ENCODE peak calls at places on chromosomes 16 and 17, in six cellular contexts. H is left ventricle myocardium inferior, O is fibroblast of lung, N is aorta, M is pancreas, T is esophagus muscularis mucosa. L is an unnamed sample. For H3K36me3, the result is how much of the 10 kb centered on the place peaks cover.

GRCh38 chr16:23670137-23670776 is 8.4 kb upstream of the PLK1 start:
- DNase-seq in H (no peak), O (peak), N (no peak), M (no peak), T (no peak), L (no peak)

GRCh38 chr16:74732951-74733350 is 32.3 kb upstream of the MLKL start:
- DNase-seq in H (no peak), O (no peak), N (no peak), M (no peak), T (no peak), L (peak)

GRCh38 chr17:7842950-7843535 is 9.0 kb downstream of the KDM6B start:
- DNase-seq in H (peak), O (peak), N (peak), M (peak), T (peak), L (peak)

GRCh38 chr16:22623351-22623781 is 112.7 kb downstream of the NPIPB5 start:
- DNase-seq in H (no peak), O (peak), N (no peak), M (no peak), T (no peak), L (no peak)

GRCh38 chr17:52678211-52678610 is 519.7 kb upstream of the CA10 start:
- DNase-seq in H (no peak), O (no peak), N (no peak), M (no peak), T (no peak), L (no peak)

GRCh38 chr16:89696598-89697128 is 4.8 kb downstream of the SPATA2L start:
- DNase-seq in H (no peak), O (peak), N (no peak), M (peak), T (no peak), L (peak)

GRCh38 chr16:22694887-22695382 is 119.0 kb upstream of the HS3ST2 start:
- DNase-seq in H (no peak), O (peak), N (no peak), M (no peak), T (no peak), L (no peak)

GRCh38 chr16:49858200-49859129 is 2.6 kb upstream of the ZNF423 start:
- DNase-seq in H (peak), O (no peak), N (peak), M (peak), T (no peak), L (peak)

GRCh38 chr16:22948603-22949368 is 134.8 kb downstream of the HS3ST2 start:
- DNase-seq in H (peak), O (peak), N (peak), M (peak), T (peak), L (peak)

GRCh38 chr17:50175035-50175788 is 9.4 kb downstream of the SGCA start:
- DNase-seq in H (no peak), O (no peak), N (peak), M (peak), T (no peak), L (peak)

GRCh38 chr17:17757391-17757791 is 76.1 kb downstream of the RAI1 start:
- DNase-seq in H (no peak), O (no peak), N (no peak), M (no peak), T (no peak), L (peak)

GRCh38 chr17:83201206-83202001 is 122.0 kb downstream of the METRNL start:
- DNase-seq in H (no peak), O (no peak), N (peak), M (no peak), T (no peak), L (peak)

GRCh38 chr16:89473791-89474414 is 16.5 kb downstream of the ANKRD11 start:
- DNase-seq in H (no peak), O (peak), N (no peak), M (peak), T (no peak), L (no peak)

GRCh38 chr17:47239663-47240374 is 13.8 kb upstream of the ITGB3 start:
- DNase-seq in H (peak), O (peak), N (peak), M (no peak), T (peak), L (peak)

GRCh38 chr16:27596411-27596810 is 46.5 kb downstream of the KATNIP start:
- DNase-seq in H (no peak), O (no peak), N (no peak), M (no peak), T (no peak), L (no peak)

GRCh38 chr16:717651-718245 is 2.8 kb downstream of the METRN start:
- DNase-seq in H (no peak), O (no peak), N (no peak), M (no peak), T (no peak), L (no peak)

GRCh38 chr16:56332464-56333079 is 92.8 kb downstream of the AMFR start:
- DNase-seq in H (peak), O (peak), N (no peak), M (no peak), T (no peak), L (peak)

GRCh38 chr16:75760018-75760519 is 33.8 kb upstream of the CPHXL start:
- DNase-seq in H (no peak), O (no peak), N (no peak), M (no peak), T (no peak), L (no peak)

GRCh38 chr17:49987681-49988441 is 7.2 kb downstream of the DLX3 start:
- DNase-seq in H (no peak), O (no peak), N (peak), M (no peak), T (no peak), L (peak)

GRCh38 chr17:80112471-80113032 is 11.2 kb downstream of the GAA start:
- DNase-seq in H (no peak), O (no peak), N (peak), M (no peak), T (no peak), L (peak)

GRCh38 chr17:21272881-21273839 is 11.4 kb upstream of the MAP2K3 start:
- DNase-seq in H (no peak), O (no peak), N (no peak), M (no peak), T (no peak), L (no peak)

GRCh38 chr17:22273308-22273707 is 581.0 kb downstream of the KCNJ18 start:
- DNase-seq in H (no peak), O (no peak), N (no peak), M (no peak), T (no peak), L (peak)

GRCh38 chr16:66107661-66108060 is 258.8 kb upstream of the CDH5 start:
- DNase-seq in H (no peak), O (peak), N (no peak), M (no peak), T (no peak), L (no peak)

GRCh38 chr16:64311241-64311640 is 810.6 kb downstream of the CDH11 start:
- DNase-seq in H (no peak), O (peak), N (no peak), M (no peak), T (no peak), L (no peak)

GRCh38 chr17:14294876-14295275 is 6.0 kb upstream of the HS3ST3B1 start:
- DNase-seq in H (no peak), O (no peak), N (no peak), M (no peak), T (no peak), L (no peak)

GRCh38 chr16:31186176-31186575 is 6.2 kb downstream of the FUS start:
- DNase-seq in H (no peak), O (no peak), N (no peak), M (no peak), T (no peak), L (no peak)

GRCh38 chr17:57665128-57665527 is 80.0 kb downstream of the CCDC182 start:
- DNase-seq in H (no peak), O (no peak), N (no peak), M (no peak), T (no peak), L (no peak)

GRCh38 chr17:38601539-38602351 is 4.0 kb downstream of the SRCIN1 start:
- DNase-seq in H (no peak), O (no peak), N (no peak), M (no peak), T (no peak), L (peak)

GRCh38 chr17:82105882-82106696 is 8.1 kb upstream of the FASN start:
- DNase-seq in H (no peak), O (peak), N (no peak), M (peak), T (no peak), L (peak)

GRCh38 chr16:7218936-7219335 is 113.7 kb upstream of the RBFOX1 start:
- DNase-seq in H (no peak), O (no peak), N (no peak), M (no peak), T (no peak), L (no peak)

GRCh38 chr16:86375841-86376240 is 134.5 kb upstream of the FOXF1 start:
- DNase-seq in H (no peak), O (no peak), N (no peak), M (no peak), T (no peak), L (no peak)

GRCh38 chr17:33318241-33318640 is 25.1 kb upstream of the ASIC2 start:
- DNase-seq in H (no peak), O (no peak), N (no peak), M (no peak), T (no peak), L (no peak)

GRCh38 chr17:56717471-56717870 is 116.2 kb downstream of the C17orf67 start:
- DNase-seq in H (no peak), O (no peak), N (no peak), M (no peak), T (no peak), L (no peak)

GRCh38 chr17:14296511-14296910 is 4.4 kb upstream of the HS3ST3B1 start:
- DNase-seq in H (no peak), O (no peak), N (no peak), M (no peak), T (peak), L (no peak)

GRCh38 chr17:66652840-66653507 is 181.9 kb upstream of the CACNG5 start:
- DNase-seq in H (no peak), O (peak), N (no peak), M (no peak), T (no peak), L (no peak)

GRCh38 chr17:66654341-66654740 is 180.6 kb upstream of the CACNG5 start:
- DNase-seq in H (no peak), O (peak), N (no peak), M (no peak), T (no peak), L (no peak)

GRCh38 chr17:66654764-66655163 is 180.2 kb upstream of the CACNG5 start:
- DNase-seq in H (no peak), O (no peak), N (no peak), M (no peak), T (no peak), L (no peak)

GRCh38 chr17:66655861-66656260 is 179.1 kb upstream of the CACNG5 start:
- DNase-seq in H (no peak), O (no peak), N (no peak), M (no peak), T (no peak), L (no peak)

GRCh38 chr17:66655461-66655860 is 179.5 kb upstream of the CACNG5 start:
- DNase-seq in H (no peak), O (no peak), N (no peak), M (no peak), T (no peak), L (no peak)
- H3K27ac ChIP-seq in H (no peak), O (no peak), N (no peak), M (no peak), T (no peak), L (no peak)

GRCh38 chr16:84482001-84482891 is 22.2 kb downstream of the MEAK7 start:
- DNase-seq in H (no peak), O (no peak), N (peak), M (no peak), T (no peak), L (no peak)
- H3K36me3 ChIP-seq in H (under half), O (under half), N (under half), M (under half), T (half or more), L (under half)

GRCh38 chr16:68360971-68361370 is 50.2 kb downstream of the PRMT7 start:
- DNase-seq in H (no peak), O (no peak), N (no peak), M (no peak), T (no peak), L (peak)

GRCh38 chr16:68358951-68359350 is 48.1 kb downstream of the PRMT7 start:
- DNase-seq in H (no peak), O (no peak), N (no peak), M (no peak), T (no peak), L (no peak)

GRCh38 chr16:68361485-68361884 is 50.7 kb downstream of the PRMT7 start:
- DNase-seq in H (no peak), O (no peak), N (no peak), M (no peak), T (no peak), L (peak)

GRCh38 chr16:68359398-68360191 is 48.8 kb downstream of the PRMT7 start:
- DNase-seq in H (no peak), O (no peak), N (no peak), M (no peak), T (no peak), L (no peak)

GRCh38 chr16:68360547-68360946 is 49.7 kb downstream of the PRMT7 start:
- DNase-seq in H (no peak), O (no peak), N (no peak), M (no peak), T (no peak), L (no peak)
- H3K27ac ChIP-seq in H (no peak), O (no peak), N (no peak), M (no peak), T (no peak), L (no peak)

DNA sequence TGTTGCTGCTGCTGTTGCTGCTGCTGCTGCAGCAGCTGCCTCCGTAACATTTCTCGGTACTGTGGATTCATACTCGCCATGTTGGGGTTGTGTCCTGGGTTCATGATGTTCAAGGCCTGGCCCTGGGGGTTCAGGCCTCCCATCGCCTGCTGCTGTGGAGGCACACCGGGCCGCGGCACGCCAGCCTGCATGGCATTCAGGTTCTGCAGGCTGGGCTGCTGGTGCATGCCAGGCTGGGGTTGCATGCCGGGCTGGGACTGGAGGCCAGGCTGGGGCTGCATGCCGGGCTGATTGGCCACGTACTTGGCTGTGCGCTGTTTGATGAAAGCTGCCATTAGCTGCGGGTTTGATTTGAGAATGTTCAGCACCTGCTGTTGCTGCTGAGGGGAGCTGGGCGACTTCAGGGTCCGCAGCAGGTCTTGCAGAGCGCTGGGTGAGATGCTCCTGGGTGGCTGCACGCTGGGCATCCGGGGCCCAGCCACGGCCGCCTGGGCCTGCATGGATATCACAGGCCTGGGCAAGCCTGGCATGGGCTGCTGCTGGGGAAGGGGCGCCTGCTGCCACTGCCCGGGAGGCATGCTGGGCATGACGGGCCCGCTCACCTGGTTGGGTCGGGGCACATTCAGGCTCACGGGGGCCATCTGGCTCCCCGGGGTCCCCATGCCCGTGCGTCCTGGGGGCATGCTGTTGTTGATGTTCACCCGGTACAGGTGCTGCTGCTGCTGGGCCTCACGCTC is 11.3 kb upstream of the TRAP1 start:
- DNase-seq in H (no peak), O (no peak), N (peak), M (no peak), T (no peak), L (peak)
- H3K36me3 ChIP-seq in H (half or more), O (under half), N (under half), M (under half), T (half or more), L (under half)

GRCh38 chr17:44602390-44602789 is 45.1 kb downstream of the FZD2 start:
- DNase-seq in H (no peak), O (no peak), N (no peak), M (peak), T (no peak), L (no peak)

GRCh38 chr17:44601574-44602372 is 44.5 kb downstream of the FZD2 start:
- DNase-seq in H (no peak), O (peak), N (peak), M (no peak), T (no peak), L (no peak)

GRCh38 chr17:44598932-44599297 is 41.6 kb downstream of the FZD2 start:
- DNase-seq in H (no peak), O (no peak), N (no peak), M (no peak), T (no peak), L (peak)

GRCh38 chr17:44598329-44598728 is 41.0 kb downstream of the FZD2 start:
- DNase-seq in H (no peak), O (no peak), N (no peak), M (no peak), T (no peak), L (no peak)

DNA sequence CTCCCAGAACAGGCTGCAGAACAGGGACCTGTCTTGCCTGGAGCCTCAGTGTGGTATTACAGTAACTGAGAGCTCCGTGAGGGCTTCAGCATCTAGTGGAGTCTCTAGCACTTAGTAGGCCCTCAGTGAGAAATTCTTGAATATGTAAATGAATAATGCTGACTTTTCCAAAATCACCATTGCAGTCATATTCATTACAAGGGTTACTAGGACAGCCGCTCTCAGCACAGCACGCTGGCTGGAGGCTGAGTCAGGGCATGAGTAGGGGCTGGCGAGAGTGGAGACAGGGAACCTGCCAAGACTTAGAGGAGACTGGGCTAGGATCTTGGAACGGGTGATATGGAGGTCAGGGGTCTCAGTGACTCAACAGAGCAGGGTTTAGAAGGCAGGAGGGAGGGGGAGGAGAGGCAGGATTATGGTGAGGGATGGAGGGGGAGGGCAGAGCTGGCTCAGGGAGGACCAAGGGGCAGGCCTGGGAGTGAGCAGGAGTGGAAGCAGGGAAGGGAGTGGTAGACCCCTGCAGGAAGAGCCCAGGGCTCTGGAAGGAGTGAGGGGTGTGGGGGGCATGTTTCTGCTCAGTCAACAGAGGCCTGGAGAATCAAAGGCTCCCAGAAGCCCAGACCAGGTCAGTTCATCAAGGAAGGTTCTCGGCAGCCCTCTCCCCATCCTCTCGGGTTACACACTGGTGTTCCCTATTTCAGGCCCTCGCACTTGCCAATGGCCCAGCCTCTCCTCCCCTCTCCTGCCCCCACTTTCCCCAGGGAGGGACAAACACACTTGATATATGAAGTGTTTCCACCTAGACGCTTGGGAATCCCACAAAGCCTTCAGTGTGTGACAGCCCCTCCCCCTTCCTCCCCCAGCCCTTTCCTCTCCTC is 42.3 kb downstream of the FZD2 start:
- DNase-seq in H (no peak), O (peak), N (peak), M (peak), T (no peak), L (peak)
- H3K27ac ChIP-seq in H (no peak), O (peak), N (peak), M (no peak), T (no peak), L (no peak)

GRCh38 chr17:75508122-75508719 is 7.1 kb downstream of the CASKIN2 start:
- DNase-seq in H (no peak), O (no peak), N (no peak), M (no peak), T (no peak), L (no peak)
- H3K36me3 ChIP-seq in H (half or more), O (under half), N (under half), M (under half), T (half or more), L (under half)

GRCh38 chr16:2022723-2023097 is 3.1 kb downstream of the NPW start:
- DNase-seq in H (no peak), O (peak), N (no peak), M (peak), T (no peak), L (peak)
- H3K27ac ChIP-seq in H (peak), O (no peak), N (no peak), M (no peak), T (peak), L (no peak)

DNA sequence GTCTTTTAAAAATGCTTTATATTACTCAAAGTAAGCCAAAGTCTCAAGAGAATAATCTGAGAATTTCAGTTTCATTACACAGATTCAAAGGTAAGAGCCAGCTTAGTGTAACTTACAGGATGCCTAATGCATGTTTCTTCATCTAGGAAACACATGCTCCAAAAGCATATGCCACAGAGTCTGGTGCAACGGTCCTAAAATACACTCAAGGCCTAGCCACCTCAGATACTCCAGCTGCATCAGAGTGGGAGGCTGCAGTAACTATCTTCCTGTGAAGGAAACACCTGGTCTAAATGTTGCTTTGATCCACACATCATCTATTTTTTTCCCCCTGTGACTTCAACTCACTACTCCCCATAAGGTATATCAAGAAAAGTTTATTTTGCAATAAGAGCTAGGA is 51.6 kb upstream of the CORO6 start:
- DNase-seq in H (no peak), O (no peak), N (no peak), M (no peak), T (no peak), L (no peak)
- H3K36me3 ChIP-seq in H (under half), O (under half), N (under half), M (under half), T (under half), L (under half)